ENCODE peak calls at places on chromosomes 3 and 15, in four cellular contexts. J is stimulated activated CD4-positive, alpha-beta T cell treated with anti-CD3 and anti-CD28 coated beads, Interleukin-12 subunit alpha, Interleukin-12 subunit beta, amount 100 ng/mL, for 4 hours; D is H4; B is NCI-H2081. F is an unnamed sample.

GRCh38 chr3:186605078-186605477 is 7.8 kb upstream of the AHSG start:
- DNase-seq in J (no peak), D (no peak), B (no peak), F (no peak)

GRCh38 chr15:31396881-31397560 is 70.4 kb downstream of the KLF13 start:
- DNase-seq in J (no peak), D (peak), B (peak), F (peak)

GRCh38 chr15:90201944-90202375 is 830 bp downstream of the SEMA4B start:
- DNase-seq in J (no peak), D (no peak), B (no peak), F (no peak)

GRCh38 chr15:31365655-31366127 is 39.1 kb downstream of the KLF13 start:
- DNase-seq in J (peak), D (no peak), B (no peak), F (peak)

GRCh38 chr15:88902846-88903245 is 7.5 kb upstream of the HAPLN3 start:
- DNase-seq in J (no peak), D (no peak), B (no peak), F (no peak)

GRCh38 chr3:126537730-126538281 is 13.9 kb downstream of the CHST13 start:
- DNase-seq in J (no peak), D (no peak), B (no peak), F (no peak)

GRCh38 chr15:32856753-32857152 is 138.9 kb downstream of the GREM1 start:
- DNase-seq in J (no peak), D (peak), B (no peak), F (no peak)

GRCh38 chr3:144636833-144637232 is 665.2 kb downstream of the DIPK2A start:
- DNase-seq in J (no peak), D (peak), B (no peak), F (no peak)

GRCh38 chr3:66675383-66675782 is 174.6 kb upstream of the LRIG1 start:
- DNase-seq in J (no peak), D (no peak), B (no peak), F (no peak)

GRCh38 chr15:77187751-77188464 is 117.0 kb upstream of the TSPAN3 start:
- DNase-seq in J (no peak), D (peak), B (no peak), F (peak)

GRCh38 chr3:63613561-63613960 is 38.9 kb upstream of the SNTN start:
- DNase-seq in J (no peak), D (no peak), B (no peak), F (no peak)

GRCh38 chr3:141498592-141499223 is 11.9 kb downstream of the RASA2 start:
- DNase-seq in J (peak), D (peak), B (no peak), F (peak)

GRCh38 chr3:56188201-56188600 is 280.1 kb downstream of the ERC2 start:
- DNase-seq in J (no peak), D (no peak), B (no peak), F (no peak)

GRCh38 chr3:126948980-126949535 is 33.9 kb upstream of the PLXNA1 start:
- DNase-seq in J (no peak), D (no peak), B (no peak), F (no peak)

GRCh38 chr3:142285057-142285666 is 59.8 kb upstream of the GK5 start:
- DNase-seq in J (no peak), D (no peak), B (no peak), F (no peak)

GRCh38 chr3:11185564-11186317 is 31.4 kb downstream of the HRH1 start:
- DNase-seq in J (no peak), D (peak), B (no peak), F (peak)

GRCh38 chr3:99023590-99024192 is 122.2 kb upstream of the DCBLD2 start:
- DNase-seq in J (no peak), D (peak), B (peak), F (no peak)

GRCh38 chr3:11510001-11510760 is 133.5 kb downstream of the VGLL4 start:
- DNase-seq in J (no peak), D (no peak), B (no peak), F (no peak)

GRCh38 chr15:70704731-70705130 is 58.6 kb downstream of the UACA start:
- DNase-seq in J (no peak), D (no peak), B (no peak), F (no peak)

GRCh38 chr3:148221303-148221702 is 476.4 kb upstream of the AGTR1 start:
- DNase-seq in J (no peak), D (no peak), B (no peak), F (no peak)

GRCh38 chr3:130258532-130258952 is 86.9 kb upstream of the COL6A5 start:
- DNase-seq in J (no peak), D (no peak), B (no peak), F (peak)

GRCh38 chr15:77144028-77144427 is 73.1 kb upstream of the TSPAN3 start:
- DNase-seq in J (no peak), D (no peak), B (no peak), F (no peak)

GRCh38 chr3:153173758-153174516 is 11.9 kb downstream of the RAP2B start:
- DNase-seq in J (no peak), D (no peak), B (no peak), F (no peak)

GRCh38 chr3:132253262-132253878 is 63.8 kb upstream of the ACP3 start:
- DNase-seq in J (no peak), D (peak), B (peak), F (no peak)

GRCh38 chr3:155908605-155909004 is 38.2 kb downstream of the GMPS start:
- DNase-seq in J (no peak), D (no peak), B (no peak), F (no peak)

GRCh38 chr3:89113887-89114840 is 6.7 kb downstream of the EPHA3 start:
- DNase-seq in J (peak), D (peak), B (peak), F (peak)

GRCh38 chr15:75796321-75796720 is 46.9 kb upstream of the UBE2Q2 start:
- DNase-seq in J (no peak), D (no peak), B (no peak), F (no peak)

GRCh38 chr15:31434418-31435255 is 108.0 kb downstream of the KLF13 start:
- DNase-seq in J (peak), D (peak), B (no peak), F (no peak)

GRCh38 chr15:51094606-51095569 is at the start of gene TNFAIP8L3:
- DNase-seq in J (no peak), D (no peak), B (peak), F (no peak)

GRCh38 chr3:55647086-55647485 is 160.0 kb upstream of the WNT5A start:
- DNase-seq in J (no peak), D (no peak), B (no peak), F (no peak)

GRCh38 chr3:188194327-188194726 is 40.4 kb downstream of the LPP start:
- DNase-seq in J (no peak), D (peak), B (no peak), F (no peak)

GRCh38 chr3:78988324-78988723 is 779.5 kb downstream of the ROBO1 start:
- DNase-seq in J (no peak), D (no peak), B (peak), F (no peak)

GRCh38 chr3:126685493-126685892 is 18.5 kb upstream of the CHCHD6 start:
- DNase-seq in J (no peak), D (no peak), B (no peak), F (no peak)

GRCh38 chr15:82875411-82876003 is 66.1 kb downstream of the WHAMM start:
- DNase-seq in J (no peak), D (no peak), B (no peak), F (no peak)

GRCh38 chr3:37197810-37198371 is 23.5 kb upstream of the LRRFIP2 start:
- DNase-seq in J (no peak), D (no peak), B (no peak), F (no peak)

GRCh38 chr3:111851511-111851954 is 7.5 kb upstream of the PHLDB2 start:
- DNase-seq in J (no peak), D (peak), B (no peak), F (no peak)

GRCh38 chr15:25859838-25860645 is 3.1 kb downstream of the ATP10A start:
- DNase-seq in J (no peak), D (peak), B (no peak), F (no peak)

GRCh38 chr3:184593923-184594303 is 32.3 kb downstream of the EPHB3 start:
- DNase-seq in J (no peak), D (no peak), B (no peak), F (no peak)

F was measured in tibial nerve.